ENCODE peak calls at places on chromosomes 4 and X, in nine cellular contexts. M is esophagus squamous epithelium, V is fibroblast of lung, T is BE2C, Z is fibroblast of the aortic adventitia, J is ovary, U is SK-N-SH, Y is GM12865, Q is BJ. F is an unnamed sample.

GRCh38 chr4:144176476-144176875 is 36.0 kb upstream of the GYPA start:
- DNase-seq in M (no peak), V (peak), T (no peak), Z (peak), J (no peak), U (no peak), Y (no peak), Q (no peak), F (peak)

GRCh38 chr4:54554339-54554990 is 103.3 kb upstream of the KIT start:
- DNase-seq in M (no peak), V (no peak), T (no peak), Z (no peak), J (no peak), U (no peak), Y (no peak), Q (no peak), F (no peak)

GRCh38 chr4:675980-676870 is 1.9 kb downstream of the MYL5 start:
- DNase-seq in M (no peak), V (no peak), T (no peak), Z (no peak), J (no peak), U (no peak), Y (peak), Q (no peak), F (no peak)

GRCh38 chrX:44651347-44651746 is 108.7 kb upstream of the FUNDC1 start:
- DNase-seq in M (no peak), V (no peak), T (peak), Z (no peak), J (no peak), U (peak), Y (no peak), Q (no peak), F (no peak)

GRCh38 chr4:123312951-123313592 is 83.5 kb upstream of the SPRY1 start:
- DNase-seq in M (no peak), V (no peak), T (no peak), Z (no peak), J (no peak), U (no peak), Y (no peak), Q (no peak), F (no peak)

GRCh38 chr4:119025916-119026661 is 109.5 kb upstream of the MYOZ2 start:
- DNase-seq in M (no peak), V (peak), T (no peak), Z (peak), J (peak), U (no peak), Y (no peak), Q (peak), F (peak)

GRCh38 chr4:27684501-27685077 is 823.9 kb downstream of the STIM2 start:
- DNase-seq in M (no peak), V (peak), T (peak), Z (peak), J (no peak), U (peak), Y (peak), Q (no peak), F (peak)

GRCh38 chrX:130171446-130172126 is at the start of gene RAB33A:
- DNase-seq in M (no peak), V (peak), T (peak), Z (peak), J (peak), U (peak), Y (peak), Q (no peak), F (no peak)

GRCh38 chr4:6225469-6225868 is 25.1 kb upstream of the JAKMIP1 start:
- DNase-seq in M (no peak), V (peak), T (no peak), Z (peak), J (no peak), U (no peak), Y (peak), Q (no peak), F (peak)

GRCh38 chr4:89438102-89438831 is 130.7 kb upstream of the GPRIN3 start:
- DNase-seq in M (no peak), V (peak), T (peak), Z (peak), J (no peak), U (peak), Y (peak), Q (no peak), F (peak)

GRCh38 chr4:10456270-10457254 is 664 bp downstream of the ZNF518B start:
- DNase-seq in M (no peak), V (peak), T (peak), Z (peak), J (peak), U (peak), Y (peak), Q (no peak), F (peak)

GRCh38 chrX:1093586-1094538 is 118.6 kb downstream of the CRLF2 start:
- DNase-seq in M (no peak), V (no peak), T (no peak), Z (no peak), J (no peak), U (no peak), Y (no peak), Q (no peak), F (no peak)

GRCh38 chr4:185332575-185333464 is 62.9 kb downstream of the LRP2BP start:
- DNase-seq in M (no peak), V (no peak), T (no peak), Z (no peak), J (no peak), U (no peak), Y (peak), Q (no peak), F (no peak)

GRCh38 chr4:137226900-137227299 is 305.4 kb downstream of the PCDH18 start:
- DNase-seq in M (no peak), V (peak), T (no peak), Z (peak), J (no peak), U (peak), Y (peak), Q (no peak), F (peak)

GRCh38 chrX:101265869-101266428 is 25.2 kb downstream of the TAF7L start:
- DNase-seq in M (no peak), V (peak), T (no peak), Z (peak), J (no peak), U (no peak), Y (no peak), Q (peak), F (peak)

DNA sequence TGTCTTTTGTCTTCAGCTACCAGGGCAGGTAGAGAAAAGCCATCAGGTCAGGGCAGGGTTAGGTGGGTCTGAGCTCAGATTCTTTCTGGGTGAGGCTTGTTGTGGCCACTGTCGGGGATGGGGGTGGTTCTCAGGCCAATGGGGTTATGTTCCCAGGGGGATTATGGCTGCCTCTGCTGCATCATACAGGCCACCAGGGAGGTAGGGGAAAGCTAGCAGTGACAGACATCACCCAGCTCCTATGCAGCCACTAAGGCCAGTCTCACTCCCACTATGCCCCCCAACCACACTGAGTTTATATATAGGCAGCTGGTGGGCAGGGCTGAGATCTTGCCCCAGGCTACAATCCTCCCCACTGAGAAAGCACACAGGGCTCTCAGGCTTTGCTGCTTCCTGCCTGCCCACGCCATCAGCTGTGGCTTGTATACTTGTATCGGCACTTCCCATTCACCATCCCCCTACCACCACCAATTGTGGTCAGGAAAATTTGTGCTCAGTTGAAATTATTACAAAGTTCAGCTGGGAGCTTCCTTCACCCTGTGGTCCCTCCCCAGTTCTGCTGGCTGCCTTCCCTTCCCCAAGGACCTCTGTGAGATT is 72.6 kb upstream of the PTPN13 start:
- DNase-seq in M (no peak), V (no peak), T (no peak), Z (no peak), J (no peak), U (no peak), Y (peak), Q (no peak), F (no peak)
- H3K4me3 ChIP-seq in M (no peak), V (no peak), T (no peak), Z (no peak), J (no peak), U (no peak), Y (no peak), Q (no peak), F (no peak)

GRCh38 chrX:124098089-124098488 is 136.6 kb downstream of the STAG2 start:
- DNase-seq in M (no peak), V (peak), T (no peak), Z (peak), J (no peak), U (peak), Y (peak), Q (no peak), F (peak)
- TF ChIP-seq CTCF in M (no peak), V (no peak), T (peak), Z (peak), J (no peak), U (peak), Y (peak), Q (peak), F (peak)

DNA sequence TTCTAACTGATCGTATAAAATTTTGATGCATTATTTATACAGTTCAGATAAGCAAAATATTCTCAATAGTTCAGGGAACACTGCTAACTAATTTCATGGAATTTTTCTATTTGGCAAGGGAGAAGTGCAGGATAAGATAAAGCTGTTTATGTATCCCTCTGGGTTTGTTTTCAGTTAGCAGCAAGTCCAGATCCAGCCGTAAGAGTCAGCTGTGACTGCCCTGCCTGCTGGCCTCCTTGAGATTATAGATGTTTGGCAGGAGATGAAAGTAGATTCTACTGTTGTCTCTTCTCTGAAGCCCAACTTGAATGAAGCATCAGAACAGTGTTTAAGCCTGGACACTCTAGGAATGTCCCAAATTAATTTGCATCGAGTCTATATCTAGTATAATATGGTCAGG is 29.5 kb downstream of the ANTXR2 start:
- DNase-seq in M (no peak), V (peak), T (no peak), Z (peak), J (peak), U (no peak), Y (no peak), Q (no peak), F (no peak)
- H3K4me3 ChIP-seq in M (no peak), V (no peak), T (no peak), Z (no peak), J (no peak), U (no peak), Y (no peak), Q (no peak), F (no peak)

GRCh38 chrX:98452456-98452855 is 1568.7 kb downstream of the RPA4 start:
- DNase-seq in M (no peak), V (no peak), T (no peak), Z (no peak), J (no peak), U (no peak), Y (no peak), Q (no peak), F (no peak)

GRCh38 chrX:98448524-98448923 is 1564.8 kb downstream of the RPA4 start:
- DNase-seq in M (no peak), V (no peak), T (no peak), Z (no peak), J (no peak), U (no peak), Y (no peak), Q (no peak), F (no peak)
- TF ChIP-seq CTCF in M (no peak), V (no peak), T (no peak), Z (no peak), J (no peak), U (no peak), Y (no peak), Q (no peak), F (no peak)

DNA sequence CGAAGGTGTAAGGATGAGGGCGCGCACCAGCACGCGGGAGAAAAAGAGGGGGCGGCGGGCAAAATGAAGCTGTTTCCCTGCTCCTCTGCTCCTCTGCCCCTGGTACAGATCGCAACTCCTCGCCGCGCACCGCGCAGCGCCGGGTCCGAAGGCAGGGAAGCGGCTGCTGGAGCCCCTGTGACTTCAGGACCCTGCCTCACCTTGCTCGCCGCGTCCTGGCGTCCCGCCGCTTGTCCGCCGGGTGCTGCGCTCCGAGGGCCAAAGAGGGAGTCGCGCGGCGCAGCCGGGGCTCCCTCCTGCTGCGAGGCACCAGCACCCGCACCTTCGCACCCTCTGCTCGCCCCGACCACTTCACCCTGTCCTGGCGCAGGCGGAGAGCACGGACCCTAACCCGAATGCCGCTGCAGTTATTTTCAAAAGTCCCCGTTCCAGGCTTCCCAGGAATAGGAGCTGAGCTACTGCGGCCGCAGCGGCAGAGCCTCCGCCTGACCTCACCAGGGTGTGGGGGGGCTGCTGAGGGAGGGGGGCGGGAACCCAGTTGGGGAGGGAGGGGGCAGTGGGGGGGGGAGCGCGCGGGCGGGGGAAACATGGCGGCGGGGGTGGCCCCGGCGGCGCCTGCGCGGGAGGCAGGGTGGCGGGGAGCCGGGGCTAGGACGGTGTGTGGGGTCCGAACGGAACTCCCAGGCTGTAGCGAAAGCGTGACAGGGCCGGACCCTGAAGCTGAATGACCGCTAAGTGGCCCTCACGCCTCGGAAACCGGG is at the start of gene KLHL13:
- DNase-seq in M (no peak), V (peak), T (peak), Z (peak), J (peak), U (peak), Y (peak), Q (no peak), F (peak)
- H3K4me3 ChIP-seq in M (peak), V (peak), T (peak), Z (peak), J (peak), U (peak), Y (peak), Q (peak), F (peak)